ENCODE peak calls at places on chromosomes 11 and 22, in four cellular contexts. G is K562, M is SK-N-SH, S is H1. P is an unnamed sample.

GRCh38 chr11:831132-831864 is 1.5 kb upstream of the CD151 start:
- DNase-seq in G (no peak), M (no peak), S (no peak), P (no peak)

GRCh38 chr11:93642416-93642815 is 19.1 kb upstream of the CEP295 start:
- DNase-seq in G (no peak), M (no peak), S (no peak), P (no peak)

GRCh38 chr11:65646921-65647701 is 9.2 kb downstream of the SIPA1 start:
- DNase-seq in G (no peak), M (peak), S (peak), P (peak)

GRCh38 chr22:40041738-40042137 is 47.0 kb downstream of the FAM83F start:
- DNase-seq in G (no peak), M (no peak), S (no peak), P (no peak)

GRCh38 chr11:66231561-66231960 is 36.9 kb upstream of the RAB1B start:
- DNase-seq in G (no peak), M (no peak), S (no peak), P (no peak)

GRCh38 chr11:44949160-44950035 is 1.3 kb downstream of the TP53I11 start:
- DNase-seq in G (peak), M (peak), S (peak), P (peak)

GRCh38 chr11:95072948-95073347 is 6.2 kb downstream of the SRSF8 start:
- DNase-seq in G (no peak), M (no peak), S (no peak), P (no peak)

GRCh38 chr11:5280582-5281102 is 10.9 kb upstream of the HBE1 start:
- DNase-seq in G (peak), M (no peak), S (no peak), P (peak)

GRCh38 chr11:87870081-87870480 is 305.2 kb downstream of the RAB38 start:
- DNase-seq in G (no peak), M (no peak), S (no peak), P (no peak)

GRCh38 chr11:72598901-72599300 is 75.3 kb downstream of the PDE2A start:
- DNase-seq in G (peak), M (peak), S (peak), P (peak)

DNA sequence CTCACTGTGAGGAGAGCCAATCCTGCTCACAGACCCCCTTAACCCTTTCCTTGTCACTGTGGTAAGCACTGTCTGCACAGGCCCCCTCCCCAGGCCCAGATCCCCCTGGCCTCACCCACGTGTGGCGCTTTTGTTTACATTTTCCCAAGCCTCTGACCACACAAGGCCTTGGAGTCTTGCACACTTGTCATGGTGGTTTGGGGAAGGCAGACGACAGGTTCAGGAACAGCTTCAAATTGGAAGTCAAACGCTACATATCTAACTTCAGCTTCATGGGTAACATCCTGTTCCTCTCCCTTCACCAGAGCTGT is 68.8 kb upstream of the MYOD1 start:
- DNase-seq in G (no peak), M (no peak), S (no peak), P (no peak)
- TF ChIP-seq TEAD4 in G (no peak), M (no peak), S (no peak), P (no peak)

GRCh38 chr22:45880091-45880651 is 96.8 kb downstream of the WNT7B start:
- DNase-seq in G (no peak), M (no peak), S (peak), P (no peak)
- TF ChIP-seq TEAD4 in G (no peak), M (no peak), S (no peak), P (no peak)

GRCh38 chr22:41230399-41230785 is 10.3 kb downstream of the CHADL start:
- DNase-seq in G (no peak), M (no peak), S (no peak), P (no peak)

GRCh38 chr22:41229730-41230398 is 10.9 kb downstream of the CHADL start:
- DNase-seq in G (no peak), M (no peak), S (no peak), P (no peak)

GRCh38 chr22:41229215-41229614 is 11.5 kb downstream of the CHADL start:
- DNase-seq in G (no peak), M (no peak), S (no peak), P (no peak)

GRCh38 chr22:41234815-41235687 is 5.7 kb downstream of the CHADL start:
- DNase-seq in G (no peak), M (no peak), S (no peak), P (no peak)

GRCh38 chr22:41231369-41231768 is 9.4 kb downstream of the CHADL start:
- DNase-seq in G (no peak), M (no peak), S (no peak), P (no peak)
- TF ChIP-seq TEAD4 in G (no peak), M (no peak), S (no peak), P (no peak)

DNA sequence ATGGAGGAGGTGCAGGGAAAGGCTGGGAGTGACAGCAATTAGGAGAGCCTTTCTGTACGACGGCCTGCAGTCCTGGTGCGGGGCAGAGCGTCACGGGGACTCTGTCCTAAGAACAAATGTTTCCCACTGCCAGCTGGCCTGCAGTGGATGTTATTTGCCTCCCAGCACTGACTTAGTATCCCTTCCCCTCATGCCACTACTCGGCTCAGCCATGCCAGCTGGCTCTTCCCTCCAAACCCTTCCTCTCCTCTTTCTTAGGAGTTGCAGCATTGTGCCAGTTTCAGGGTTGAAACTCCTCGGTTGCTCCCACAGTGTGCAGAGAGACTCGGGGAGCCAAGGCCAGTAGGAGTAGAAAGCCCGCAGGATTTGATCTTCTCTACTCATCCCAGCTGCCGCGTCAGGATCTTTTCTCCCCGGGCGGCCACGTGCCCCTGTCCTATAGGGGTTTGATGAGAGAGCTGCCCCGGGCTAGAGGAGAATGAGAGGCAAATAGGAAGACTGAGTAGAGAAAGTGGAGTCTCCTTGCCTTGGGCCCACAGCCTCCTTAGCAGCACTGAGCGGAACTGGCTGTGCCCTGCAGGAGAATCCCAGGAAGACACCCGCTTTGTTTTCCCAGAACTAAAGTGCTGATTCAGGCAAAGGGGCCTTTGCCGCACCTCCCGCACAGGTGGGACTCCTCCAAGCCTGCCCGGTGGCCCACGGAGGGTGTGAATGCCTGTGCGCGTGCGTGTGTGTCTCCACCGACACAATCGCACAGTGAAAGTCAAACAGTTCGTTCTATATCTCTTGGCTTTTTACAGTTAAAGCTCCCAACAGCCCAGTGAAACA is 875.4 kb downstream of the NTM start:
- DNase-seq in G (no peak), M (no peak), S (no peak), P (no peak)
- TF ChIP-seq TEAD4 in G (no peak), M (no peak), S (no peak), P (no peak)

GRCh38 chr11:116162541-116163230 is 610.1 kb downstream of the BUD13 start:
- DNase-seq in G (no peak), M (no peak), S (peak), P (peak)
- TF ChIP-seq TEAD4 in G (no peak), M (no peak), S (no peak), P (no peak)